ENCODE peak calls at places on chromosomes 16 and 17, in seven cellular contexts. S is stomach; E is right atrium auricular region; Q is AG04450; G is HCT116; O is left ventricle myocardium inferior; P is CD8-positive, alpha-beta T cell. X is an unnamed sample.

GRCh38 chr16:4395055-4395726 is 21.2 kb downstream of the CORO7 start:
- DNase-seq in S (no peak), Q (no peak), P (no peak), G (no peak), E (no peak), O (no peak), X (no peak)

GRCh38 chr16:17173134-17173729 is 297.5 kb downstream of the XYLT1 start:
- DNase-seq in S (peak; percentile 41), Q (peak; percentile 18), G (no peak), E (peak; percentile 74), O (peak; percentile 24), P (no peak), X (peak; percentile 5)

GRCh38 chr17:79353548-79353947 is 257.3 kb downstream of the RBFOX3 start:
- DNase-seq in O (no peak), Q (no peak), S (no peak), P (no peak), G (no peak), E (no peak), X (no peak)

GRCh38 chr16:77169650-77170236 is 21.2 kb upstream of the MON1B start:
- DNase-seq in Q (no peak), O (no peak), P (no peak), S (peak; percentile 47), G (peak; percentile 42), E (no peak), X (peak; percentile 31)

GRCh38 chr17:6654816-6655731 is 3.5 kb downstream of the C17orf100 start:
- DNase-seq in S (peak; percentile 52), P (no peak), O (no peak), G (no peak), Q (no peak), E (no peak), X (peak; percentile 74)

GRCh38 chr16:67431077-67431804 is at the start of gene HSD11B2:
- DNase-seq in G (peak; percentile 40), Q (no peak), O (peak; percentile 55), S (peak; percentile 71), E (no peak), P (no peak), X (peak; percentile 72)

GRCh38 chr17:15977894-15978293 is 21.6 kb downstream of the ZSWIM7 start:
- DNase-seq in S (no peak), P (no peak), Q (no peak), G (no peak), E (no peak), O (no peak), X (no peak)

GRCh38 chr17:77229786-77230435 is 89.1 kb downstream of the SEC14L1 start:
- DNase-seq in S (no peak), P (no peak), Q (no peak), G (no peak), E (no peak), O (no peak), X (no peak)

GRCh38 chr17:56521439-56522141 is 71.9 kb upstream of the NOG start:
- DNase-seq in O (no peak), E (no peak), Q (no peak), G (no peak), S (no peak), P (no peak), X (no peak)

GRCh38 chr17:82647593-82648164 is 565 bp downstream of the WDR45B start:
- DNase-seq in O (no peak), S (peak; percentile 42), Q (no peak), P (peak; percentile 45), E (no peak), G (no peak), X (peak; percentile 38)

GRCh38 chr16:28873543-28874201 is 4.6 kb upstream of the ATP2A1 start:
- DNase-seq in E (no peak), S (no peak), P (peak; percentile 64), O (no peak), Q (no peak), G (no peak), X (no peak)

GRCh38 chr16:5776876-5777275 is 679.3 kb upstream of the EEF2KMT start:
- DNase-seq in E (no peak), S (no peak), Q (no peak), G (no peak), P (no peak), O (no peak), X (no peak)

GRCh38 chr17:60508384-60508980 is 17.6 kb downstream of the APPBP2 start:
- DNase-seq in G (no peak), E (no peak), S (no peak), O (no peak), P (no peak), Q (no peak), X (no peak)

GRCh38 chr17:68849673-68850260 is 105.4 kb downstream of the ABCA8 start:
- DNase-seq in O (no peak), E (no peak), Q (no peak), S (no peak), G (no peak), P (no peak), X (peak; percentile 29)

GRCh38 chr16:83348991-83349390 is 458.8 kb upstream of the HSBP1 start:
- DNase-seq in E (no peak), Q (no peak), S (no peak), G (no peak), P (no peak), O (no peak), X (no peak)

GRCh38 chr16:51409001-51409675 is 258.1 kb upstream of the SALL1 start:
- DNase-seq in P (no peak), S (no peak), O (no peak), E (no peak), G (no peak), Q (no peak), X (peak; percentile 23)

DNA sequence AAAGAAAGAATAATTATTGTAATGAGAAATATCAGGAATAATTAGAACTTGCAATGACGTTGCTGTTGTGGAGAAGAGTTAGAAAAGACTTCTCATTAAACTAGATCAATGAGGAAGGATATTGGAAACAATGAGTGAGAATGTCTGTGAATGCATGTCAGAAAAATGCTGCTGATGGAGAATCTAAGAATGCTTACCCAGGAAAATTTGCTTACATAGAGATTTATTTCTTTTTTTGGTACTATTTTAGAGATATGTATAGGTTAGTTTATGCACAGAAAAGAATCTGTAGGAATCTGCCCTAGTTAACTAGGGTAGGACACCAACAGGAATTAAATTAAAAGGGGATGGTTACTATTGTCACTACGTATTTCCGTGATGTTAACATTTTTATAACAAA is 140.2 kb downstream of the USP31 start:
- DNase-seq in S (no peak), E (no peak), P (no peak), Q (no peak), O (no peak), G (no peak), X (no peak)
- H3K27ac ChIP-seq in S (no peak overlapping the region), E (no peak overlapping the region), P (no peak overlapping the region), Q (no peak overlapping the region), O (no peak overlapping the region), G (no peak overlapping the region), X (no peak overlapping the region)

DNA sequence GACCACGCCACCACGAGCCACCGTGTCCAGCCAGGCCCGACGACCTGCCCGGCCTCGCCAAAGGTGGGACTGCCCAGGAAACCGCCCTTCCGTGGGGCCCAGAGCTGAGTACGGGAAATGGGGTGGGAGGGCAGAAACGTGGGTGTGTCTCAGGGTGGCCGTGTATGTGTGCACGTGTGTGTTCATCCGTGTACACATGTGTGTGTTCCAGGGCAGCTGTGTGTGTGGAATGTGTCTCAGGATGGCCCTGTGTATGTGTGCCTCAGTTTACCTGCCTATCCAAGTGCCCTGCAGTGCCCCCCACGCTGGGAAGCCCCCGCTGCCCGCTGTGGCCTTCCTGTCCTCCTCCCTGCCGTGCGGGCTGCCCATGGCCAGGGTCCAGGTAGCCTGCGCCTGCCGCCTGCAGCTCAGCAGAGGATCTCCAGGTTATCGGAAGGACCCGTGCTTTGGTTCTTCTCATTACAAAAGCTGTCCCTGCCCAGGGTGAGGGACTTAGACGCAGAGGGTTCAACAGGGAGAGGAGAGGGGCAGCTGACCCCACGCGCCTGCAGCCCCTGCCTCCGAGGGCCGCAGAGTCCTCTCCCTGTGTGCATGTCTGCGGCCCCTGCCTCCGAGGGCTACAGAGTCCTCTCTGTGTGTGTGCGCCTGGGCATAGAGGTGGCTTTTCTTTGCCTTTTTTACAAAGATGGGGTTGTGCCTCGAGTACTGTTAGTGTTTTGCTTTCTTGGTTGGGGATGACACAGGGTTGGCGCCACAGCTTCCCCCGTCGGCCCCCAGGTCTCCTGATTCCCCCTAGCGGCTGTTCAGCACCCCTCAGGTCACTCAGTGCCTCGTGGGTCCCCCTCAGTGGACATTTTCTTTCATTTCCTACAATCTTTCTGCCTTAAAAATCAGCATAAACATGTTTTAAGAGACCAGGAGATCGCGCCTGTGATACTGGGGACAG is 23.6 kb downstream of the ZNF469 start:
- DNase-seq in S (no peak), Q (no peak), O (no peak), P (no peak), E (no peak), G (no peak), X (no peak)
- TF ChIP-seq CTCF in S (no peak), Q (no peak), O (no peak), P (no peak), E (no peak), G (no peak), X (no peak)

DNA sequence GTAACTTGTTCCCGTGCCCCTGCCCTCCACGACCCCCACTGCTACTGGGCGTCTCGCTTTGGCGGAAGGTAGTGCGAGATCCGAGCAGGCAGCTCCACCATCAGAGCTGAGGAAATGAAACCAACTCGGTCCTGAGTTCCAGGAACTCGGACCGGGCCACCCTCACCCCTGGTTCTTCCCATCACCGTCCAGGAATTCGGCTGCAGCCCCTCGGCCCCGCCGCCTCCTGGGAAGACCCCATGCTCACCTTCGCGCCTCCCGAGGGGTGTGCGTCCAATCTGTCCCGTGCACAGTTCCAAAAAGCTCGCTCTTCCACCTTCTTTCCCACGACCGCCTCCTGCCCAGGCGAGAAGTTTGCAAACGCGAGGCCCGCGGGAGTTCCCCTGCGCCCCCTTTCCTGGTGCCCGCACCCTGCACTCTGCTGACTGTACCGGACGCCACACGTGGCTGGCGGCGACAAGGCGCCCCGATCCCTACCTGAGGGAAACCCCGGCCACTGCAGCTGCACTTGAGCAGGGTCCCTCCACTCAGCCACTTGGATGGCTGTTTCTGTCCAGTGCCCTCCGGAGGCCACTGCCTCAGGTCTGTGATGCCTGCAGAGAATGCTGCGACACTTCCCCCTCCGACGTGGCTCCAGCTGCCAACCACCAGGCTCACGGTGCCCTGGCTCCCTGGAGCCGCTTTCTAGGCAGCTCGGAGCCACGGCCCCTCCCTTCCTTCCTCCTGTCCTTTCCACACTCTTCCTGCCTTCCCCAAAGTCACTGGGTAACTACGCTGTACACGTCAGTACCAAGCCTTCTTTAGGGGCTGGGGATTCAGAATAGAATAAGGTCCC is at the start of gene MLKL:
- DNase-seq in E (peak; percentile 67), S (peak; percentile 65), G (peak; percentile 31), P (peak; percentile 63), Q (no peak), O (peak; percentile 55), X (peak; percentile 59)
- H3K27ac ChIP-seq in E (peak within 1 kb of the TSS; percentile 76), S (peak within 1 kb of the TSS; percentile 89), G (peak within 1 kb of the TSS; percentile 75), P (peak within 1 kb of the TSS; percentile 54), Q (peak within 1 kb of the TSS; percentile 80), O (peak within 1 kb of the TSS; percentile 92), X (peak within 1 kb of the TSS; percentile 90)

DNA sequence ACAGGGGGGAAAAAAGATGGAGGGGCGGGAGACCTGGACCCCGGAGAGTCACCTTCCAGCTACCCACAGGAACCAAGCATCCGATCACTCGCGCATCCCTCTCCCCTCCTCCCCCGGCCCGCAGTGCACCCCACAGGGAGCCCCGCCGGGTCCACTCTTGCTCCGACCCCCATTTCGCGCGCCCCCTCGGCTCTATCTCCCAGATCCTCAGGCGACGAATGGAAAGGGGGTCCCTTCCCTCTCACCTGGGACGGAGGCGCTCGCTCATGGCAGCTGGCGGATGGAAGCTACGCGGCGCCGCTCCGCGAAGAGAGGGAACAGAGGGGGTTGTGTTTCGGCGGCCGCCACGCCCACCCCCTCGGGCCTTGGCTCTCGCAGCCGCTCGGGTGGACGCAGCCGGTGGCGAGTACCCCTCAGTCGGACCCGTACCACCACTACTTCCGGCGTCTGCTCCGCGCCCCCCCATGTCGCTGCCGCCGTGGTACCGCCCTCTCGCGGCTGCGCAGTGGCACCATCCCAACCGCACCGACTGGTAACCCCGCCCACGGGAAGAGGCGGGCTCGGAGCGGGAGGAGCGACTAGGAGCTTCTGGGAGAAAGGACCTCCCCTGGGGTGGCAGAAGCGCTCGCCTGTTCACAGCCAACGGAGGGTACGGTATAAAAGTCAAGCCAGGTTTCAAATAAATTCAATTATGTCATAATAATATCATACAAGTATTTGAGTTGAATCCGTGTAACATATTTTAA is 29.7 kb downstream of the CPSF4L start:
- DNase-seq in G (peak; percentile 87), P (peak; percentile 96), S (peak; percentile 96), Q (peak; percentile 88), E (peak; percentile 93), O (peak; percentile 97), X (peak; percentile 98)
- TF ChIP-seq CTCF in G (no peak), P (no peak), S (peak; percentile 27), Q (peak; percentile 28), E (no peak), O (peak; percentile 56), X (no peak)